ENCODE peak calls at places on chromosomes 16 and 17, in nine cellular contexts. One of them, this sample, is unnamed.

GRCh38 chr17:40023590-40024292 is 8.5 kb downstream of the CSF3 start:
- DNase-seq in cardiac muscle cell: peak; percentile 20
- DNase-seq in tibial artery: no peak
- DNase-seq in mucosa of descending colon: peak; percentile 89
- DNase-seq in occipital lobe: no peak
- DNase-seq in GOT3: no peak
- DNase-seq in B cell: no peak
- DNase-seq in HuH-7: no peak
- DNase-seq in fibroblast of mammary gland: peak; percentile 62
- DNase-seq in this sample: no peak

GRCh38 chr16:13573903-13574302 is 346.1 kb upstream of the ERCC4 start:
- DNase-seq in B cell: no peak
- DNase-seq in mucosa of descending colon: no peak
- DNase-seq in HuH-7: no peak
- DNase-seq in cardiac muscle cell: no peak
- DNase-seq in fibroblast of mammary gland: no peak
- DNase-seq in occipital lobe: no peak
- DNase-seq in GOT3: no peak
- DNase-seq in tibial artery: no peak
- DNase-seq in this sample: no peak

GRCh38 chr17:73352261-73352660 is 40.5 kb upstream of the CDC42EP4 start:
- DNase-seq in fibroblast of mammary gland: no peak
- DNase-seq in B cell: no peak
- DNase-seq in cardiac muscle cell: no peak
- DNase-seq in mucosa of descending colon: no peak
- DNase-seq in GOT3: no peak
- DNase-seq in HuH-7: no peak
- DNase-seq in tibial artery: no peak
- DNase-seq in occipital lobe: no peak
- DNase-seq in this sample: no peak

GRCh38 chr17:79082311-79083190 is 7.9 kb downstream of the ENGASE start:
- DNase-seq in occipital lobe: no peak
- DNase-seq in B cell: peak; percentile 48
- DNase-seq in cardiac muscle cell: peak; percentile 49
- DNase-seq in GOT3: no peak
- DNase-seq in tibial artery: no peak
- DNase-seq in mucosa of descending colon: peak; percentile 50
- DNase-seq in HuH-7: peak; percentile 91
- DNase-seq in fibroblast of mammary gland: peak; percentile 20
- DNase-seq in this sample: peak; percentile 82

GRCh38 chr17:44038604-44039007 is 23.8 kb upstream of the TMEM101 start:
- DNase-seq in tibial artery: no peak
- DNase-seq in HuH-7: no peak
- DNase-seq in occipital lobe: no peak
- DNase-seq in fibroblast of mammary gland: no peak
- DNase-seq in mucosa of descending colon: no peak
- DNase-seq in cardiac muscle cell: no peak
- DNase-seq in B cell: no peak
- DNase-seq in GOT3: no peak
- DNase-seq in this sample: peak; percentile 32

GRCh38 chr16:82046541-82046940 is 11.5 kb downstream of the HSD17B2 start:
- DNase-seq in GOT3: no peak
- DNase-seq in cardiac muscle cell: no peak
- DNase-seq in occipital lobe: no peak
- DNase-seq in tibial artery: no peak
- DNase-seq in B cell: no peak
- DNase-seq in HuH-7: no peak
- DNase-seq in mucosa of descending colon: no peak
- DNase-seq in fibroblast of mammary gland: no peak
- DNase-seq in this sample: no peak

GRCh38 chr17:73548620-73549311 is 95.5 kb downstream of the SDK2 start:
- DNase-seq in fibroblast of mammary gland: no peak
- DNase-seq in B cell: no peak
- DNase-seq in cardiac muscle cell: no peak
- DNase-seq in mucosa of descending colon: no peak
- DNase-seq in GOT3: no peak
- DNase-seq in occipital lobe: no peak
- DNase-seq in tibial artery: no peak
- DNase-seq in HuH-7: no peak
- DNase-seq in this sample: no peak

GRCh38 chr16:8675183-8676159 is 1.1 kb downstream of the ABAT start:
- DNase-seq in cardiac muscle cell: peak; percentile 18
- DNase-seq in B cell: no peak
- DNase-seq in mucosa of descending colon: no peak
- DNase-seq in occipital lobe: no peak
- DNase-seq in tibial artery: no peak
- DNase-seq in GOT3: no peak
- DNase-seq in HuH-7: no peak
- DNase-seq in fibroblast of mammary gland: no peak
- DNase-seq in this sample: peak; percentile 41

GRCh38 chr17:81845361-81845760 is 10.5 kb upstream of the PPP1R27 start:
- DNase-seq in tibial artery: no peak
- DNase-seq in mucosa of descending colon: no peak
- DNase-seq in fibroblast of mammary gland: no peak
- DNase-seq in occipital lobe: no peak
- DNase-seq in HuH-7: no peak
- DNase-seq in GOT3: no peak
- DNase-seq in B cell: no peak
- DNase-seq in cardiac muscle cell: no peak
- DNase-seq in this sample: no peak

GRCh38 chr17:1829189-1829578 is 518 bp downstream of the SMYD4 start:
- DNase-seq in B cell: no peak
- DNase-seq in mucosa of descending colon: peak; percentile 58
- DNase-seq in occipital lobe: no peak
- DNase-seq in HuH-7: no peak
- DNase-seq in fibroblast of mammary gland: peak; percentile 20
- DNase-seq in cardiac muscle cell: peak; percentile 9
- DNase-seq in tibial artery: peak; percentile 70
- DNase-seq in GOT3: no peak
- DNase-seq in this sample: no peak

GRCh38 chr17:33521784-33522183 is 228.7 kb upstream of the ASIC2 start:
- DNase-seq in HuH-7: peak; percentile 14
- DNase-seq in cardiac muscle cell: no peak
- DNase-seq in occipital lobe: no peak
- DNase-seq in tibial artery: no peak
- DNase-seq in mucosa of descending colon: peak; percentile 49
- DNase-seq in fibroblast of mammary gland: no peak
- DNase-seq in GOT3: no peak
- DNase-seq in B cell: no peak
- DNase-seq in this sample: peak; percentile 66

GRCh38 chr17:76725580-76726230 is 701 bp downstream of the JMJD6 start:
- DNase-seq in B cell: peak; percentile 70
- DNase-seq in GOT3: no peak
- DNase-seq in cardiac muscle cell: peak; percentile 60
- DNase-seq in HuH-7: peak; percentile 64
- DNase-seq in mucosa of descending colon: peak; percentile 88
- DNase-seq in occipital lobe: no peak
- DNase-seq in fibroblast of mammary gland: no peak
- DNase-seq in tibial artery: peak; percentile 91
- DNase-seq in this sample: peak; percentile 69

GRCh38 chr16:23862556-23862955 is 26.8 kb downstream of the PRKCB start:
- DNase-seq in occipital lobe: no peak
- DNase-seq in fibroblast of mammary gland: no peak
- DNase-seq in tibial artery: no peak
- DNase-seq in cardiac muscle cell: no peak
- DNase-seq in mucosa of descending colon: no peak
- DNase-seq in GOT3: no peak
- DNase-seq in HuH-7: no peak
- DNase-seq in B cell: no peak
- DNase-seq in this sample: no peak

GRCh38 chr16:68972008-68972407 is 128.7 kb downstream of the TANGO6 start:
- DNase-seq in fibroblast of mammary gland: no peak
- DNase-seq in occipital lobe: no peak
- DNase-seq in cardiac muscle cell: no peak
- DNase-seq in GOT3: no peak
- DNase-seq in B cell: no peak
- DNase-seq in mucosa of descending colon: no peak
- DNase-seq in HuH-7: no peak
- DNase-seq in tibial artery: no peak
- DNase-seq in this sample: no peak